ENCODE peak calls at places on chromosomes 6 and 20, in six cellular contexts. R is Calu3; B is CD4-positive, alpha-beta memory T cell; V is esophagus squamous epithelium; P is lower leg skin; F is H1. X is an unnamed sample.

GRCh38 chr20:4472906-4473305 is 248.8 kb upstream of the PRND start:
- DNase-seq in R (no peak), F (no peak), B (no peak), P (no peak), V (no peak), X (no peak)

GRCh38 chr6:34462561-34462971 is 3.3 kb upstream of the PACSIN1 start:
- DNase-seq in R (peak), V (no peak), F (peak), P (no peak), B (no peak), X (peak)

GRCh38 chr20:46121531-46121930 is 3.4 kb downstream of the CD40 start:
- DNase-seq in B (no peak), V (no peak), P (no peak), F (no peak), R (no peak), X (no peak)

GRCh38 chr6:169510871-169511270 is 191.0 kb downstream of the WDR27 start:
- DNase-seq in P (no peak), B (no peak), F (no peak), V (no peak), R (no peak), X (no peak)

GRCh38 chr6:109795994-109796555 is 105.0 kb downstream of the FIG4 start:
- DNase-seq in B (no peak), R (no peak), P (no peak), F (no peak), V (no peak), X (no peak)

GRCh38 chr6:161838306-161839035 is 564.6 kb upstream of the AGPAT4 start:
- DNase-seq in F (peak), R (no peak), P (no peak), B (no peak), V (no peak), X (no peak)

GRCh38 chr6:12150812-12151432 is 138.8 kb downstream of the HIVEP1 start:
- DNase-seq in P (no peak), F (no peak), R (peak), V (no peak), B (peak), X (peak)

GRCh38 chr6:39922821-39923220 is 11.4 kb downstream of the MOCS1 start:
- DNase-seq in F (no peak), B (no peak), P (no peak), R (no peak), V (no peak), X (no peak)

GRCh38 chr6:37868447-37868825 is 48.9 kb downstream of the ZFAND3 start:
- DNase-seq in F (no peak), V (no peak), P (no peak), R (no peak), B (no peak), X (no peak)

GRCh38 chr6:117861545-117861944 is 45.5 kb upstream of the SLC35F1 start:
- DNase-seq in P (no peak), B (no peak), F (no peak), R (no peak), V (no peak), X (no peak)

GRCh38 chr6:118748311-118749062 is 97.1 kb upstream of the CEP85L start:
- DNase-seq in P (no peak), F (no peak), V (no peak), B (no peak), R (no peak), X (no peak)

GRCh38 chr20:36180323-36180722 is 25.8 kb downstream of the EPB41L1 start:
- DNase-seq in R (no peak), P (no peak), B (no peak), F (no peak), V (no peak), X (no peak)

X was measured in colonic mucosa.